ENCODE peak calls at places on chromosome 4, in eight cellular contexts. D is GM23248, N is neural progenitor cell, V is hepatocyte, L is OCI-LY7, Q is MM.1S, W is HCT116, T is SK-N-SH. J is an unnamed sample. For H3K9me3, the result is how much of the 10 kb centered on the place peaks cover.

GRCh38 chr4:53196872-53197759 is 168.7 kb downstream of the SCFD2 start:
- DNase-seq in D (peak), N (peak), V (peak), L (peak), Q (peak), W (peak), T (peak), J (peak)

GRCh38 chr4:52015366-52015765 is 4.8 kb downstream of the LRRC66 start:
- DNase-seq in D (no peak), N (peak), V (peak), L (no peak), Q (no peak), W (no peak), T (no peak), J (peak)

GRCh38 chr4:2250003-2250763 is 8.3 kb upstream of the HAUS3 start:
- DNase-seq in D (no peak), N (no peak), V (peak), L (no peak), Q (no peak), W (no peak), T (peak), J (no peak)

GRCh38 chr4:88158360-88159136 is at the start of gene ABCG2:
- DNase-seq in D (peak), N (peak), V (peak), L (no peak), Q (peak), W (no peak), T (peak), J (no peak)

GRCh38 chr4:187209921-187210613 is 486.4 kb upstream of the FAT1 start:
- DNase-seq in D (peak), N (no peak), V (peak), L (no peak), Q (no peak), W (no peak), T (no peak), J (peak)

GRCh38 chr4:51843309-51844156 is 580 bp downstream of the DCUN1D4 start:
- DNase-seq in D (peak), N (peak), V (peak), L (no peak), Q (peak), W (no peak), T (peak), J (peak)

GRCh38 chr4:14178421-14178820 is 550.9 kb upstream of the BOD1L1 start:
- DNase-seq in D (peak), N (no peak), V (peak), L (peak), Q (peak), W (no peak), T (no peak), J (peak)

GRCh38 chr4:123922847-123923246 is 526.3 kb downstream of the SPRY1 start:
- DNase-seq in D (peak), N (no peak), V (no peak), L (no peak), Q (no peak), W (no peak), T (no peak), J (no peak)

GRCh38 chr4:4362991-4363697 is 23.8 kb upstream of the NSG1 start:
- DNase-seq in D (peak), N (no peak), V (no peak), L (no peak), Q (no peak), W (no peak), T (no peak), J (no peak)

GRCh38 chr4:41154001-41154813 is 60.1 kb downstream of the APBB2 start:
- DNase-seq in D (no peak), N (no peak), V (no peak), L (no peak), Q (no peak), W (no peak), T (no peak), J (no peak)

GRCh38 chr4:118969359-118969758 is 80.7 kb downstream of the SYNPO2 start:
- DNase-seq in D (peak), N (peak), V (peak), L (peak), Q (no peak), W (peak), T (peak), J (peak)

GRCh38 chr4:4344915-4345527 is 41.9 kb upstream of the NSG1 start:
- DNase-seq in D (no peak), N (no peak), V (no peak), L (peak), Q (peak), W (no peak), T (no peak), J (no peak)

GRCh38 chr4:16764622-16765021 is 133.8 kb downstream of the LDB2 start:
- DNase-seq in D (peak), N (peak), V (peak), L (no peak), Q (no peak), W (no peak), T (peak), J (peak)

GRCh38 chr4:57652765-57653164 is 542.6 kb upstream of the IGFBP7 start:
- DNase-seq in D (no peak), N (no peak), V (no peak), L (no peak), Q (no peak), W (no peak), T (peak), J (no peak)

GRCh38 chr4:149370002-149370401 is 445.6 kb downstream of the IQCM start:
- DNase-seq in D (no peak), N (no peak), V (no peak), L (no peak), Q (no peak), W (no peak), T (no peak), J (peak)

GRCh38 chr4:145709843-145710242 is 29.9 kb downstream of the C4orf51 start:
- DNase-seq in D (peak), N (no peak), V (no peak), L (no peak), Q (no peak), W (no peak), T (no peak), J (peak)

GRCh38 chr4:85779165-85779564 is 304.2 kb downstream of the ARHGAP24 start:
- DNase-seq in D (peak), N (no peak), V (no peak), L (peak), Q (no peak), W (no peak), T (no peak), J (peak)

GRCh38 chr4:172845281-172845680 is 323.3 kb upstream of the GALNT7 start:
- DNase-seq in D (no peak), N (no peak), V (no peak), L (no peak), Q (no peak), W (no peak), T (no peak), J (no peak)

GRCh38 chr4:182240161-182241130 is 2.8 kb upstream of the TENM3 start:
- DNase-seq in D (peak), N (peak), V (peak), L (no peak), Q (no peak), W (no peak), T (peak), J (no peak)

GRCh38 chr4:55851885-55852284 is 1.6 kb upstream of the EXOC1 start:
- DNase-seq in D (no peak), N (no peak), V (no peak), L (no peak), Q (no peak), W (no peak), T (no peak), J (peak)

GRCh38 chr4:77052352-77052751 is 23.4 kb downstream of the CCNI start:
- DNase-seq in D (peak), N (peak), V (peak), L (peak), Q (peak), W (peak), T (no peak), J (peak)

GRCh38 chr4:75004755-75005668 is 72.1 kb downstream of the PARM1 start:
- DNase-seq in D (no peak), N (no peak), V (no peak), L (no peak), Q (peak), W (no peak), T (no peak), J (peak)
- H3K4me2 ChIP-seq in D (no peak), N (no peak), V (no peak), L (no peak), Q (peak), W (no peak), T (no peak), J (peak)

GRCh38 chr4:139916041-139916440 is 237.9 kb downstream of the MAML3 start:
- DNase-seq in D (peak), N (no peak), V (no peak), L (no peak), Q (no peak), W (no peak), T (no peak), J (no peak)
- TF ChIP-seq EZH2phosphoT487 in D (no peak), N (no peak), V (no peak), L (no peak), Q (no peak), W (no peak), T (no peak), J (no peak)

GRCh38 chr4:152112116-152112515 is 351.3 kb upstream of the GATB start:
- DNase-seq in D (no peak), N (no peak), V (no peak), L (no peak), Q (no peak), W (no peak), T (no peak), J (no peak)

GRCh38 chr4:152114562-152114961 is 353.8 kb upstream of the GATB start:
- DNase-seq in D (no peak), N (no peak), V (no peak), L (no peak), Q (no peak), W (no peak), T (no peak), J (no peak)

GRCh38 chr4:152115121-152115520 is 354.3 kb upstream of the GATB start:
- DNase-seq in D (no peak), N (no peak), V (no peak), L (no peak), Q (no peak), W (no peak), T (no peak), J (no peak)

GRCh38 chr4:152110780-152111179 is 350.0 kb upstream of the GATB start:
- DNase-seq in D (no peak), N (no peak), V (no peak), L (no peak), Q (no peak), W (no peak), T (no peak), J (no peak)

DNA sequence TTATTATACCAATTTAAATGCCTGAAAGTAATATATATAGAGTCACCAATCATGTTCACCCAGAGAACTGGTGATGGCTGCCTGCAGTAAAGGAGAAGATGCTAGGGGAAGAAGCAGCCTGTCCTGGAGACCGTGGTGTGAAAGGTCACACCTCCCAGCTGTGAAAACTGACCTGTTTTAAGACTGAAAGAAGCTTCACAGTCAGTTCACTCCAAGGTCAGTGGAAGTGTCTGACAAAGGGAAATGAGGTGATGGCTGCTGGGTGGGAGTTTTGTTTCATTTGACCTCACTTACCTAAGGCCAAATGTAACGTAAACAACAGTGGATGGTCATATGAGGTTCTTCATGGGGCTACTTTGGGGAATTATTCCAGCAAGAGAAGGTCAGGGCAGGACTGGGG is 352.1 kb upstream of the GATB start:
- DNase-seq in D (no peak), N (no peak), V (no peak), L (no peak), Q (peak), W (no peak), T (no peak), J (no peak)
- H3K9me3 ChIP-seq in D (under half), N (under half), V (under half), L (under half), Q (under half), W (under half), T (under half), J (under half)

GRCh38 chr4:67035986-67036385 is 509.3 kb downstream of the CENPC start:
- DNase-seq in D (no peak), N (no peak), V (no peak), L (no peak), Q (no peak), W (no peak), T (no peak), J (peak)

GRCh38 chr4:67037489-67037888 is 507.8 kb downstream of the CENPC start:
- DNase-seq in D (no peak), N (no peak), V (no peak), L (no peak), Q (no peak), W (no peak), T (no peak), J (no peak)

GRCh38 chr4:67040315-67040714 is 505.0 kb downstream of the CENPC start:
- DNase-seq in D (no peak), N (no peak), V (no peak), L (no peak), Q (no peak), W (no peak), T (no peak), J (no peak)

GRCh38 chr4:67036791-67037190 is 508.5 kb downstream of the CENPC start:
- DNase-seq in D (no peak), N (no peak), V (no peak), L (no peak), Q (no peak), W (no peak), T (no peak), J (no peak)

DNA sequence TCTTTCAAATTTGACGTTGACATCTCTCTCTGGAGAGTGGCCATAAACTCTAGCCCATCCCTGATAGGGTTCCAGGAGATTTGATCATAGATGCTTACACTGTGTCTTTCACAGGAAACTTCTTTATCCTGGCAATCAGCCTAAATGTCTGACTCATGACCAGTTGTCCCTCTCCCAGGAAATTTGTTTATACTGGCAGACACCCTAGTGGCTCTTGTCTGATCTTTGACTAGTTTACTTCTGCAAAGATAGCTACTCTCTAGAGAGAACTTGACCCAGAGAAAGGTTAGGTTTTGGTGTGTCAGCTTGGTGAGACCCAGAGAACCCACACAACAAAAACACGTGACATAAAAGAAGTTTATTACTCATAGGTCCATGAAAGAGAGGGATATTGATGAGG is 509.8 kb downstream of the CENPC start:
- DNase-seq in D (peak), N (no peak), V (no peak), L (no peak), Q (no peak), W (no peak), T (no peak), J (peak)
- H3K4me2 ChIP-seq in D (no peak), N (no peak), V (no peak), L (no peak), Q (no peak), W (no peak), T (peak), J (peak)

GRCh38 chr4:168805341-168805740 is 204.7 kb downstream of the CBR4 start:
- DNase-seq in D (no peak), N (no peak), V (no peak), L (no peak), Q (no peak), W (no peak), T (no peak), J (no peak)
- TF ChIP-seq EZH2phosphoT487 in D (no peak), N (no peak), V (no peak), L (no peak), Q (no peak), W (no peak), T (no peak), J (no peak)

GRCh38 chr4:273312-274017 is 31.8 kb downstream of the ZNF732 start:
- DNase-seq in D (no peak), N (no peak), V (no peak), L (no peak), Q (no peak), W (no peak), T (no peak), J (no peak)

DNA sequence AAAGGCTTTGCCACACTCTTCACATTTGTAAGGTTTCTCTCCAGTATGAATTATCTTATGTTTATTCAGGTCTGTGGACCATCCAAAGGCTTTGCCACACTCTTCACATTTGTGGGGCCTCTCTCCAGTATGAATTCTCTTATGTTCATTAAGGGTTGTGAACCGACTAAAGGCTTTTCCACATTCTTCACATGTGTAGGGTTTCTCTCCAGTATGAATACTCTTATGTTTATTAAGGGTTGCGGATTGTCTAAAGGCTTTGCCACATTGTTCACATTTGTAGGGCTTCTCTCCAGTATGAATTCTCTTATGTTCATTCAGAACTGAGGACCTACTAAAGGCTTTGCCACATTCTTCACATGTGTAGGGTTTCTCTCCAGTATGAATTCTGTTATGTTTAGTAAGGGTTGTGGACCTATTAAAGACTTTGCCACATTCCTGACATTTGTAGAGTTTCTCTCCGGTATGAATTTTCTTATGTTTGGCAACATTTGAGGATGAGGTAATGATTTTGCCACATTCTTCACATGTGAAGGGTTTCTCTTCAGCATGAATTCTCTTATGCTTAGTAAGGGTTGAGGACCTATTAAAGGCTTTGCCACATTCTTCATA is 33.7 kb downstream of the ZNF732 start:
- DNase-seq in D (no peak), N (no peak), V (no peak), L (no peak), Q (no peak), W (no peak), T (no peak), J (no peak)
- H3K9me3 ChIP-seq in D (under half), N (half or more), V (under half), L (half or more), Q (under half), W (under half), T (half or more), J (under half)

J was measured in PC-3.